ENCODE peak calls at places on chromosomes 11 and 22, in six cellular contexts. Q is CD4-positive, CD25-positive, alpha-beta regulatory T cell; L is adrenal gland; W is A549; C is aorta; Z is esophagus squamous epithelium. V is an unnamed sample.

GRCh38 chr11:62004473-62004872 is 37.0 kb upstream of the FTH1 start:
- DNase-seq in Q (no peak), L (no peak), W (no peak), C (peak; percentile 90), Z (no peak), V (no peak)

GRCh38 chr11:59787816-59788215 is 22.8 kb downstream of the MRPL16 start:
- DNase-seq in Q (no peak), L (no peak), W (no peak), C (no peak), Z (no peak), V (no peak)

GRCh38 chr11:872799-873198 is 30.1 kb downstream of the TSPAN4 start:
- DNase-seq in Q (no peak), L (no peak), W (no peak), C (no peak), Z (no peak), V (no peak)

GRCh38 chr22:50343541-50343935 is 411 bp downstream of the PPP6R2 start:
- DNase-seq in Q (no peak), L (no peak), W (no peak), C (no peak), Z (no peak), V (no peak)

GRCh38 chr22:25475554-25476022 is 88.9 kb upstream of the GRK3 start:
- DNase-seq in Q (no peak), L (peak; percentile 61), W (peak; percentile 6), C (no peak), Z (no peak), V (no peak)

GRCh38 chr11:128409476-128409875 is 177.9 kb downstream of the ETS1 start:
- DNase-seq in Q (no peak), L (no peak), W (no peak), C (no peak), Z (no peak), V (no peak)

GRCh38 chr22:36822581-36822980 is 5.7 kb upstream of the PVALB start:
- DNase-seq in Q (no peak), L (no peak), W (no peak), C (no peak), Z (no peak), V (no peak)

GRCh38 chr11:10495464-10495786 is 40.4 kb downstream of the AMPD3 start:
- DNase-seq in Q (no peak), L (peak; percentile 45), W (no peak), C (no peak), Z (no peak), V (no peak)

GRCh38 chr11:104830080-104830479 is 68.2 kb downstream of the CASP12 start:
- DNase-seq in Q (no peak), L (no peak), W (peak; percentile 12), C (no peak), Z (no peak), V (peak; percentile 21)

GRCh38 chr11:15707971-15708370 is 593.2 kb downstream of the INSC start:
- DNase-seq in Q (no peak), L (peak; percentile 78), W (peak; percentile 33), C (peak; percentile 53), Z (no peak), V (peak; percentile 30)

GRCh38 chr22:44825310-44826150 is 73.2 kb downstream of the ARHGAP8 start:
- DNase-seq in Q (no peak), L (no peak), W (no peak), C (no peak), Z (no peak), V (no peak)

GRCh38 chr22:22422629-22423112 is 85.9 kb downstream of the ZNF280B start:
- DNase-seq in Q (no peak), L (peak; percentile 90), W (peak; percentile 63), C (peak; percentile 74), Z (peak; percentile 40), V (peak; percentile 57)

GRCh38 chr11:76698321-76699043 is 27.9 kb upstream of the LRRC32 start:
- DNase-seq in Q (no peak), L (no peak), W (peak; percentile 50), C (no peak), Z (no peak), V (no peak)

GRCh38 chr11:1837171-1838076 is 1.4 kb upstream of the TNNI2 start:
- DNase-seq in Q (peak; percentile 70), L (peak; percentile 81), W (peak; percentile 59), C (peak; percentile 81), Z (no peak), V (peak; percentile 78)

GRCh38 chr11:13152736-13153541 is 124.7 kb upstream of the BMAL1 start:
- DNase-seq in Q (no peak), L (no peak), W (peak; percentile 44), C (no peak), Z (no peak), V (no peak)

GRCh38 chr11:97751405-97751804 is 1269.3 kb upstream of the CNTN5 start:
- DNase-seq in Q (no peak), L (no peak), W (no peak), C (no peak), Z (no peak), V (no peak)

GRCh38 chr11:102437727-102438126 is 14.8 kb downstream of the TMEM123 start:
- DNase-seq in Q (no peak), L (no peak), W (no peak), C (no peak), Z (no peak), V (no peak)

GRCh38 chr11:128532016-128532570 is 55.3 kb downstream of the ETS1 start:
- DNase-seq in Q (no peak), L (no peak), W (no peak), C (peak; percentile 81), Z (no peak), V (no peak)

GRCh38 chr11:91141655-91142054 is 918.8 kb upstream of the CHORDC1 start:
- DNase-seq in Q (no peak), L (no peak), W (no peak), C (no peak), Z (no peak), V (no peak)

GRCh38 chr22:25709758-25710157 is 32.2 kb upstream of the MYO18B start:
- DNase-seq in Q (no peak), L (no peak), W (no peak), C (no peak), Z (no peak), V (no peak)

GRCh38 chr11:5204787-5205186 is 4.3 kb upstream of the OR51V1 start:
- DNase-seq in Q (no peak), L (no peak), W (peak; percentile 80), C (no peak), Z (no peak), V (no peak)

GRCh38 chr11:47394322-47395224 is 13.8 kb upstream of the SLC39A13 start:
- DNase-seq in Q (peak; percentile 23), L (peak; percentile 75), W (no peak), C (peak; percentile 86), Z (peak; percentile 45), V (no peak)

GRCh38 chr11:78811622-78812021 is 237.0 kb upstream of the NARS2 start:
- DNase-seq in Q (no peak), L (no peak), W (no peak), C (no peak), Z (no peak), V (no peak)

GRCh38 chr22:36465232-36466021 is 16.0 kb downstream of the TXN2 start:
- DNase-seq in Q (no peak), L (peak; percentile 97), W (peak; percentile 87), C (peak; percentile 89), Z (no peak), V (peak; percentile 72)

GRCh38 chr11:2135648-2136201 is 3.5 kb downstream of the IGF2 start:
- DNase-seq in Q (no peak), L (peak; percentile 56), W (no peak), C (peak; percentile 36), Z (no peak), V (no peak)

GRCh38 chr11:2089536-2090165 is 49.5 kb downstream of the IGF2 start:
- DNase-seq in Q (no peak), L (peak; percentile 38), W (peak; percentile 76), C (no peak), Z (no peak), V (no peak)

GRCh38 chr22:45202333-45203149 is 38.2 kb downstream of the KIAA0930 start:
- DNase-seq in Q (no peak), L (peak; percentile 79), W (no peak), C (no peak), Z (no peak), V (no peak)

DNA sequence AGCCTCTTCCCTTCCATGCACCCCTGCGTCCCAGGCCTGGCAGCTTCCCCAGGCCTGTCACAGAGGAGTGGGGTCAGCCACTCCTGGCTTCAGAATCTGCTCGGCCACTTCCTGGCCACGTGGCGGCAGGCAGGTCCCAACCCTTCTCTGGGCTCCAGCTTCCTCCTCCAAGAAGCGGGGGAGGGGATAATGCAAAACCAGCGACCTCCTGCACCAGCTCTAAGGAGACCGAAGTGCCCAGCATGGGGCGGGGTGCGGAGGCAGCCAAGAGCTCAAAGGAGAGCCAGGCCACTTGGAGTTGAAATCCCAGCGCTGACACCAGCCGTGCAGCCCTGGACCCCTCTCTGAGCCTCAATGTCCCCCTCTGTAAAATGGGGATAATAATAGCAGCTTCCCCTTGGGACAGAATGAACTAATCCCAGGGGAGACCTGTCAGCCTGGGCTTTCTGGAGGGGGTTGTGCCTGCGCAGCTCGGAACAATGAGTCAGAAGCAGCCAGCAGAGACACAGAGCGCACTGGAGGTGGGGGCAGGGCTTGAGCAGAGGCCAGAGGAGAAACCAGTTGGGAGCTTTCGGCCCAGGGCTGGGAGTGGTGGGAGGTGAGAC is 22.8 kb upstream of the PICK1 start:
- DNase-seq in Q (no peak), L (peak; percentile 92), W (peak; percentile 82), C (peak; percentile 88), Z (no peak), V (peak; percentile 50)
- H3K27ac ChIP-seq in Q (no peak overlapping the region), L (peak overlapping the region; percentile 36), W (peak overlapping the region; percentile 96), C (no peak overlapping the region), Z (peak overlapping the region; percentile 47), V (no peak overlapping the region)

DNA sequence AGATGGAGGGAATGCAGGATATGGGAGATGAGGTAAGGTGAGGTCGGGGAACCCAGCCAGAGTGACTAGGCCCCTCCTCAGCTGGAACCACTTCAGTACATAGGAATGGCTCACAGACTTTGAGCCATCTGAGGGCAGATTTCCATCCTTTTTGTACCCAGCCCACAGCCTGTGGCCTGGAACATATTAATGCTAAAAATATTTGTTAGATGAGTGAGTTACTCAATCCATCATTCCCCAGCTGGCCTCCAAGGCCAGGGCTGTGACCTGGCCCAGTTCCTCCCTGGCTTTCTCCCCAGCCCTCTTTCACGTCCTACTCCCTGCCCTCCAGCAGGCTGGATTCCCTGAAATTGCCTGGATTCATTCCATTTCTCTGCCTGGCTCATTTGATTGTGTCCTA is 57.2 kb upstream of the PRDM11 start:
- DNase-seq in Q (no peak), L (peak; percentile 96), W (peak; percentile 43), C (peak; percentile 91), Z (no peak), V (peak; percentile 77)
- H3K27ac ChIP-seq in Q (no peak overlapping the region), L (peak overlapping the region; percentile 35), W (peak overlapping the region; percentile 73), C (peak overlapping the region; percentile 92), Z (peak overlapping the region; percentile 67), V (no peak overlapping the region)

DNA sequence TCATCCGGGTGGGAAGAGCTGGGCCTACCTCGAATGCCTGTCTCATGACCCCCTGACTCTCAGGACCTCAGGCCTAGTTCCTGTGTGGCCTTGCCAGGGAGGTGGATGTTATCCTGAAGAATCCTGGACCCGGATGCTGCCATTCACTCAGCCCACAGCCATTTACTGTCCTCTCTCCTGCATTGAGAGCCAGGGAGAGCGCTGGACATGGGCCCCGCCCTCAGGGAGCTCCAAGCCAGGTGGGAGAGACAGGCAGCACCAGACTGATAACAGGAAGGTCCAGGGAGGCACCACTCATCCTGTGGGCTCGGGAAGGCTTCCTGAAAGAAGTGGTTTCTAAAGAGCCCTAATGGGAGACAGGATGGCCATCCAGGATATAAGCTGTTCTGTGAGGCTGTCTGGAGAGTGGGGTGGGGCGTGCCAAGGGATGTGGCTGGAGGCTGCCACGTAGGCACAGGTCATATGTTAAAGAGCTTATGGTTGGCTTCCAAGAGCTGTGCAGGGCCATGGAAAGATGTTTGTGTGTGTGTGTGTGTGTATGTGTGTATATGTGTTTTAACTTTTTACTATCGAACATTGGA is 8.6 kb downstream of the SERPINH1 start:
- DNase-seq in Q (no peak), L (no peak), W (no peak), C (no peak), Z (no peak), V (no peak)
- H3K27ac ChIP-seq in Q (no peak overlapping the region), L (peak overlapping the region; percentile 2), W (no peak overlapping the region), C (no peak overlapping the region), Z (no peak overlapping the region), V (no peak overlapping the region)

GRCh38 chr11:65251476-65251875 is 10.3 kb upstream of the POLA2 start:
- DNase-seq in Q (no peak), L (no peak), W (no peak), C (no peak), Z (no peak), V (no peak)
- H3K27ac ChIP-seq in Q (no peak overlapping the region), L (no peak overlapping the region), W (no peak overlapping the region), C (no peak overlapping the region), Z (no peak overlapping the region), V (no peak overlapping the region)

V was measured in ovary.